ENCODE peak calls at places on chromosomes 12 and 14, in seven cellular contexts. One of them, this sample, is unnamed.
A peak's percentile ranks its signal among the peaks of the same experiment; 100 is the strongest.

GRCh38 chr12:58925111-58925732 is 4.9 kb upstream of the LRIG3 start:
- DNase-seq in uterus: no peak
- DNase-seq in A549: no peak
- DNase-seq in stomach: no peak
- DNase-seq in heart left ventricle: no peak
- DNase-seq in transverse colon: no peak
- DNase-seq in ovary: no peak
- DNase-seq in this sample: no peak

GRCh38 chr14:103232831-103233319 is 101.2 kb upstream of the EIF5 start:
- DNase-seq in uterus: no peak
- DNase-seq in A549: no peak
- DNase-seq in stomach: no peak
- DNase-seq in heart left ventricle: no peak
- DNase-seq in transverse colon: no peak
- DNase-seq in ovary: no peak
- DNase-seq in this sample: no peak

GRCh38 chr12:108856170-108856427 is 1.3 kb downstream of the SSH1 start:
- DNase-seq in uterus: no peak
- DNase-seq in A549: no peak
- DNase-seq in stomach: no peak
- DNase-seq in heart left ventricle: no peak
- DNase-seq in transverse colon: no peak
- DNase-seq in ovary: no peak
- DNase-seq in this sample: peak; percentile 76

GRCh38 chr12:116159175-116159574 is 118.3 kb downstream of the MED13L start:
- DNase-seq in uterus: no peak
- DNase-seq in A549: no peak
- DNase-seq in stomach: no peak
- DNase-seq in heart left ventricle: no peak
- DNase-seq in transverse colon: no peak
- DNase-seq in ovary: no peak
- DNase-seq in this sample: no peak

GRCh38 chr14:88804035-88804434 is 11.3 kb upstream of the EML5 start:
- DNase-seq in uterus: no peak
- DNase-seq in A549: no peak
- DNase-seq in stomach: no peak
- DNase-seq in heart left ventricle: no peak
- DNase-seq in transverse colon: no peak
- DNase-seq in ovary: no peak
- DNase-seq in this sample: no peak

GRCh38 chr12:106226884-106227640 is 20.8 kb downstream of the CKAP4 start:
- DNase-seq in uterus: no peak
- DNase-seq in A549: peak; percentile 87
- DNase-seq in stomach: no peak
- DNase-seq in heart left ventricle: peak; percentile 21
- DNase-seq in transverse colon: no peak
- DNase-seq in ovary: no peak
- DNase-seq in this sample: peak; percentile 76

GRCh38 chr12:52581066-52581465 is 7.4 kb upstream of the KRT74 start:
- DNase-seq in uterus: no peak
- DNase-seq in A549: no peak
- DNase-seq in stomach: no peak
- DNase-seq in heart left ventricle: no peak
- DNase-seq in transverse colon: no peak
- DNase-seq in ovary: no peak
- DNase-seq in this sample: peak; percentile 47

GRCh38 chr14:33966276-33966675 is 15.4 kb upstream of the EGLN3 start:
- DNase-seq in uterus: no peak
- DNase-seq in A549: no peak
- DNase-seq in stomach: no peak
- DNase-seq in heart left ventricle: no peak
- DNase-seq in transverse colon: no peak
- DNase-seq in ovary: no peak
- DNase-seq in this sample: no peak

GRCh38 chr14:76926521-76927251 is 100.5 kb downstream of the LRRC74A start:
- DNase-seq in uterus: peak; percentile 63
- DNase-seq in A549: no peak
- DNase-seq in stomach: no peak
- DNase-seq in heart left ventricle: peak; percentile 81
- DNase-seq in transverse colon: no peak
- DNase-seq in ovary: peak; percentile 77
- DNase-seq in this sample: no peak

GRCh38 chr12:54352891-54353874 is 11.1 kb downstream of the GPR84 start:
- DNase-seq in uterus: peak; percentile 74
- DNase-seq in A549: no peak
- DNase-seq in stomach: no peak
- DNase-seq in heart left ventricle: no peak
- DNase-seq in transverse colon: no peak
- DNase-seq in ovary: peak; percentile 62
- DNase-seq in this sample: no peak

GRCh38 chr12:93946542-93947150 is 201.7 kb upstream of the PLXNC1 start:
- DNase-seq in uterus: no peak
- DNase-seq in A549: no peak
- DNase-seq in stomach: no peak
- DNase-seq in heart left ventricle: no peak
- DNase-seq in transverse colon: no peak
- DNase-seq in ovary: no peak
- DNase-seq in this sample: no peak

GRCh38 chr14:92719890-92720323 is 28.5 kb downstream of the LGMN start:
- DNase-seq in uterus: no peak
- DNase-seq in A549: no peak
- DNase-seq in stomach: peak; percentile 41
- DNase-seq in heart left ventricle: no peak
- DNase-seq in transverse colon: peak; percentile 81
- DNase-seq in ovary: no peak
- DNase-seq in this sample: no peak

GRCh38 chr14:80784824-80785223 is 156.7 kb downstream of the CEP128 start:
- DNase-seq in uterus: no peak
- DNase-seq in A549: no peak
- DNase-seq in stomach: no peak
- DNase-seq in heart left ventricle: no peak
- DNase-seq in transverse colon: no peak
- DNase-seq in ovary: no peak
- DNase-seq in this sample: no peak

GRCh38 chr12:41288188-41288811 is 100.2 kb downstream of the PDZRN4 start:
- DNase-seq in uterus: no peak
- DNase-seq in A549: no peak
- DNase-seq in stomach: no peak
- DNase-seq in heart left ventricle: no peak
- DNase-seq in transverse colon: no peak
- DNase-seq in ovary: no peak
- DNase-seq in this sample: no peak

GRCh38 chr14:77346495-77346894 is 25.7 kb downstream of the GSTZ1 start:
- DNase-seq in uterus: no peak
- DNase-seq in A549: no peak
- DNase-seq in stomach: no peak
- DNase-seq in heart left ventricle: no peak
- DNase-seq in transverse colon: no peak
- DNase-seq in ovary: no peak
- DNase-seq in this sample: no peak

GRCh38 chr14:58663494-58664111 is 25.8 kb downstream of the DACT1 start:
- DNase-seq in uterus: no peak
- DNase-seq in A549: no peak
- DNase-seq in stomach: no peak
- DNase-seq in heart left ventricle: no peak
- DNase-seq in transverse colon: peak; percentile 21
- DNase-seq in ovary: no peak
- DNase-seq in this sample: no peak

GRCh38 chr14:60116181-60116580 is 24.5 kb downstream of the PCNX4 start:
- DNase-seq in uterus: no peak
- DNase-seq in A549: no peak
- DNase-seq in stomach: no peak
- DNase-seq in heart left ventricle: no peak
- DNase-seq in transverse colon: no peak
- DNase-seq in ovary: no peak
- DNase-seq in this sample: no peak

GRCh38 chr12:70338531-70338930 is 27.6 kb upstream of the KCNMB4 start:
- DNase-seq in uterus: no peak
- DNase-seq in A549: no peak
- DNase-seq in stomach: no peak
- DNase-seq in heart left ventricle: no peak
- DNase-seq in transverse colon: no peak
- DNase-seq in ovary: no peak
- DNase-seq in this sample: no peak

GRCh38 chr12:48512855-48513254 is 12.6 kb upstream of the OR8S1 start:
- DNase-seq in uterus: no peak
- DNase-seq in A549: no peak
- DNase-seq in stomach: no peak
- DNase-seq in heart left ventricle: no peak
- DNase-seq in transverse colon: no peak
- DNase-seq in ovary: no peak
- DNase-seq in this sample: no peak

GRCh38 chr12:106048016-106048415 is 90.7 kb downstream of the NUAK1 start:
- DNase-seq in uterus: no peak
- DNase-seq in A549: no peak
- DNase-seq in stomach: no peak
- DNase-seq in heart left ventricle: no peak
- DNase-seq in transverse colon: no peak
- DNase-seq in ovary: no peak
- DNase-seq in this sample: no peak

GRCh38 chr12:56013482-56013881 is 7.4 kb upstream of the IKZF4 start:
- DNase-seq in uterus: no peak
- DNase-seq in A549: no peak
- DNase-seq in stomach: no peak
- DNase-seq in heart left ventricle: no peak
- DNase-seq in transverse colon: no peak
- DNase-seq in ovary: no peak
- DNase-seq in this sample: no peak

GRCh38 chr14:40004871-40005503 is 572.8 kb upstream of the FBXO33 start:
- DNase-seq in uterus: no peak
- DNase-seq in A549: no peak
- DNase-seq in stomach: no peak
- DNase-seq in heart left ventricle: no peak
- DNase-seq in transverse colon: no peak
- DNase-seq in ovary: no peak
- DNase-seq in this sample: no peak
- H3K4me3 ChIP-seq in uterus: no peak overlapping the region
- H3K4me3 ChIP-seq in A549: no peak overlapping the region
- H3K4me3 ChIP-seq in stomach: no peak overlapping the region
- H3K4me3 ChIP-seq in heart left ventricle: no peak overlapping the region
- H3K4me3 ChIP-seq in transverse colon: no peak overlapping the region
- H3K4me3 ChIP-seq in ovary: no peak overlapping the region
- H3K4me3 ChIP-seq in this sample: no peak overlapping the region

DNA sequence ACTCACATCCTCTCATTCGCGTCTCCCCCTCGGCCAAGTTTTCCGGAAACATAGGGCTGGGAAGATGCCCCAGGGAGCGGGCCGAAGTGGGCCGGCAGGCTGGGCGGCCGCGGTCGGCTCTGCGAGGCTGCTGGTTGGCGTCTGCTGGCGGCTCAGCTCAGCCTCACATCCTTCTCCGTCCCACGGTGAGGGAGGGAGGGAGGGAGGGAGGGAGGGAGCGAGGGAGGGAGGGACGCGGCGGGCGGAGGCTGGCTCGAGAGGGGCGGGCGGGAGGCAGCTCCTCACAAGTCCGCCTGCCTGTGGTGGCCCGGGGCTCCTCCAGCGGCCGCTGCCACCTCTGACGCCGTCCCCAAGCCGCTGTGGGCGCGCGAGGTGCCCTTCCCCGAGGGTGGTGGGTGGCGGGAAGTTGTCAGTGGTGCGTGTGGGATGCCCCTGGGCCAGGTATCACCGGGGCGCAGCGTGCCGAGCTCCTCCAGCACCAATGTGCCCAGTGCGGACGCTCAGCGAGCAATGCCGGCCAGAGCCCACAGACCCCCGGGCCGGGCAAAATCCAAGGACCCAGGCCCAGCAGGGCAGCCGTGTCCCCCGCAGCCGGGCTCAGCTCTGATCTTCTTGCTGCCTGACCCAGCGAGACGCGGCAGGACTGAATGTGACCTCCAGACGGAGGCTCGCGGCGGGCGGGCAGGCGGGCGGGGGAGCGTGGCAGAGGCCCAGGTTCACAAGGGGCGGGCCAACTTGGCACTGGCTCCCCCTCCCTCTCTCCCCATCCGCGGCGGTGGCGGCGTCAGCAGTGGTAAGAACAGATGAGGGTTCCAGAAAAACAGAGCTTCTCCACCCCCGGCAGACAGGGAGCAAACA is 94.0 kb downstream of the RFLNA start:
- DNase-seq in uterus: peak; percentile 89
- DNase-seq in A549: peak; percentile 74
- DNase-seq in stomach: peak; percentile 91
- DNase-seq in heart left ventricle: peak; percentile 89
- DNase-seq in transverse colon: peak; percentile 85
- DNase-seq in ovary: peak; percentile 84
- DNase-seq in this sample: peak; percentile 93
- TF ChIP-seq POLR2A in uterus: no peak
- TF ChIP-seq POLR2A in A549: peak; percentile 41
- TF ChIP-seq POLR2A in stomach: peak; percentile 33
- TF ChIP-seq POLR2A in heart left ventricle: peak; percentile 52
- TF ChIP-seq POLR2A in transverse colon: peak; percentile 49
- TF ChIP-seq POLR2A in ovary: peak; percentile 23
- TF ChIP-seq POLR2A in this sample: no peak

GRCh38 chr12:30763053-30763452 is 8.3 kb upstream of the CAPRIN2 start:
- DNase-seq in uterus: no peak
- DNase-seq in A549: no peak
- DNase-seq in stomach: peak; percentile 36
- DNase-seq in heart left ventricle: no peak
- DNase-seq in transverse colon: no peak
- DNase-seq in ovary: no peak
- DNase-seq in this sample: no peak

GRCh38 chr12:30769802-30770201 is 15.1 kb upstream of the CAPRIN2 start:
- DNase-seq in uterus: no peak
- DNase-seq in A549: no peak
- DNase-seq in stomach: no peak
- DNase-seq in heart left ventricle: no peak
- DNase-seq in transverse colon: no peak
- DNase-seq in ovary: no peak
- DNase-seq in this sample: no peak

GRCh38 chr12:30761730-30762129 is 7.0 kb upstream of the CAPRIN2 start:
- DNase-seq in uterus: no peak
- DNase-seq in A549: no peak
- DNase-seq in stomach: no peak
- DNase-seq in heart left ventricle: no peak
- DNase-seq in transverse colon: no peak
- DNase-seq in ovary: no peak
- DNase-seq in this sample: no peak

GRCh38 chr12:30764251-30764650 is 9.5 kb upstream of the CAPRIN2 start:
- DNase-seq in uterus: no peak
- DNase-seq in A549: no peak
- DNase-seq in stomach: no peak
- DNase-seq in heart left ventricle: no peak
- DNase-seq in transverse colon: no peak
- DNase-seq in ovary: no peak
- DNase-seq in this sample: no peak
- H3K4me3 ChIP-seq in uterus: no peak overlapping the region
- H3K4me3 ChIP-seq in A549: no peak overlapping the region
- H3K4me3 ChIP-seq in stomach: no peak overlapping the region
- H3K4me3 ChIP-seq in heart left ventricle: no peak overlapping the region
- H3K4me3 ChIP-seq in transverse colon: no peak overlapping the region
- H3K4me3 ChIP-seq in ovary: no peak overlapping the region
- H3K4me3 ChIP-seq in this sample: no peak overlapping the region

GRCh38 chr12:88579941-88580871 is at the start of gene KITLG:
- DNase-seq in uterus: peak; percentile 80
- DNase-seq in A549: peak; percentile 80
- DNase-seq in stomach: peak; percentile 90
- DNase-seq in heart left ventricle: peak; percentile 86
- DNase-seq in transverse colon: peak; percentile 89
- DNase-seq in ovary: peak; percentile 64
- DNase-seq in this sample: peak; percentile 82
- TF ChIP-seq POLR2A in uterus: peak; percentile 30
- TF ChIP-seq POLR2A in A549: peak; percentile 95
- TF ChIP-seq POLR2A in stomach: peak; percentile 32
- TF ChIP-seq POLR2A in heart left ventricle: peak; percentile 60
- TF ChIP-seq POLR2A in transverse colon: peak; percentile 90
- TF ChIP-seq POLR2A in ovary: peak; percentile 47
- TF ChIP-seq POLR2A in this sample: no peak